ENCODE peak calls at places on chromosomes 3 and 15, in ten cellular contexts. One of them, this sample, is unnamed.
A peak's percentile ranks its signal among the peaks of the same experiment; 100 is the strongest.

GRCh38 chr15:101256756-101257155 is 4.9 kb upstream of the CHSY1 start:
- DNase-seq in kidney epithelial cell: no peak
- DNase-seq in NCI-H774: no peak
- DNase-seq in nephron progenitor cell: no peak
- DNase-seq in activated CD8-positive, alpha-beta memory T cell treated with anti-CD3 and anti-CD28 coated beads, Interleukin-2, amount 50 U/mL, for 48 hours: no peak
- DNase-seq in dorsolateral prefrontal cortex: no peak
- DNase-seq in stimulated activated CD8-positive, alpha-beta memory T cell treated with anti-CD3 and anti-CD28 coated beads, Interleukin-4, amount 100 ng/mL, for 4 hours: no peak
- DNase-seq in NCI-H1092: no peak
- DNase-seq in stimulated activated CD4-positive, alpha-beta T cell treated with anti-CD3 and anti-CD28 coated beads, Interleukin-4, amount 100 ng/mL, for 24 hours: no peak
- DNase-seq in mucosa of descending colon: no peak
- DNase-seq in this sample: no peak

GRCh38 chr15:77030042-77030927 is 35.4 kb downstream of the PSTPIP1 start:
- DNase-seq in kidney epithelial cell: no peak
- DNase-seq in NCI-H774: no peak
- DNase-seq in nephron progenitor cell: peak; percentile 59
- DNase-seq in activated CD8-positive, alpha-beta memory T cell treated with anti-CD3 and anti-CD28 coated beads, Interleukin-2, amount 50 U/mL, for 48 hours: peak; percentile 46
- DNase-seq in dorsolateral prefrontal cortex: peak; percentile 45
- DNase-seq in stimulated activated CD8-positive, alpha-beta memory T cell treated with anti-CD3 and anti-CD28 coated beads, Interleukin-4, amount 100 ng/mL, for 4 hours: no peak
- DNase-seq in NCI-H1092: no peak
- DNase-seq in stimulated activated CD4-positive, alpha-beta T cell treated with anti-CD3 and anti-CD28 coated beads, Interleukin-4, amount 100 ng/mL, for 24 hours: peak; percentile 2
- DNase-seq in mucosa of descending colon: peak; percentile 45
- DNase-seq in this sample: no peak

GRCh38 chr3:159418571-159419526 is 569.8 kb upstream of the IL12A start:
- DNase-seq in kidney epithelial cell: peak; percentile 41
- DNase-seq in NCI-H774: no peak
- DNase-seq in nephron progenitor cell: no peak
- DNase-seq in activated CD8-positive, alpha-beta memory T cell treated with anti-CD3 and anti-CD28 coated beads, Interleukin-2, amount 50 U/mL, for 48 hours: no peak
- DNase-seq in dorsolateral prefrontal cortex: no peak
- DNase-seq in stimulated activated CD8-positive, alpha-beta memory T cell treated with anti-CD3 and anti-CD28 coated beads, Interleukin-4, amount 100 ng/mL, for 4 hours: no peak
- DNase-seq in NCI-H1092: no peak
- DNase-seq in stimulated activated CD4-positive, alpha-beta T cell treated with anti-CD3 and anti-CD28 coated beads, Interleukin-4, amount 100 ng/mL, for 24 hours: no peak
- DNase-seq in mucosa of descending colon: no peak
- DNase-seq in this sample: no peak

GRCh38 chr3:64355473-64355872 is 130.2 kb upstream of the PRICKLE2 start:
- DNase-seq in kidney epithelial cell: no peak
- DNase-seq in NCI-H774: no peak
- DNase-seq in nephron progenitor cell: no peak
- DNase-seq in activated CD8-positive, alpha-beta memory T cell treated with anti-CD3 and anti-CD28 coated beads, Interleukin-2, amount 50 U/mL, for 48 hours: no peak
- DNase-seq in dorsolateral prefrontal cortex: no peak
- DNase-seq in stimulated activated CD8-positive, alpha-beta memory T cell treated with anti-CD3 and anti-CD28 coated beads, Interleukin-4, amount 100 ng/mL, for 4 hours: no peak
- DNase-seq in NCI-H1092: no peak
- DNase-seq in stimulated activated CD4-positive, alpha-beta T cell treated with anti-CD3 and anti-CD28 coated beads, Interleukin-4, amount 100 ng/mL, for 24 hours: no peak
- DNase-seq in mucosa of descending colon: no peak
- DNase-seq in this sample: no peak

GRCh38 chr3:127858477-127858876 is 36.2 kb upstream of the MGLL start:
- DNase-seq in kidney epithelial cell: no peak
- DNase-seq in NCI-H774: no peak
- DNase-seq in nephron progenitor cell: no peak
- DNase-seq in activated CD8-positive, alpha-beta memory T cell treated with anti-CD3 and anti-CD28 coated beads, Interleukin-2, amount 50 U/mL, for 48 hours: no peak
- DNase-seq in dorsolateral prefrontal cortex: no peak
- DNase-seq in stimulated activated CD8-positive, alpha-beta memory T cell treated with anti-CD3 and anti-CD28 coated beads, Interleukin-4, amount 100 ng/mL, for 4 hours: no peak
- DNase-seq in NCI-H1092: no peak
- DNase-seq in stimulated activated CD4-positive, alpha-beta T cell treated with anti-CD3 and anti-CD28 coated beads, Interleukin-4, amount 100 ng/mL, for 24 hours: no peak
- DNase-seq in mucosa of descending colon: no peak
- DNase-seq in this sample: no peak

GRCh38 chr3:58464875-58465274 is 27.0 kb upstream of the KCTD6 start:
- DNase-seq in kidney epithelial cell: no peak
- DNase-seq in NCI-H774: no peak
- DNase-seq in nephron progenitor cell: no peak
- DNase-seq in activated CD8-positive, alpha-beta memory T cell treated with anti-CD3 and anti-CD28 coated beads, Interleukin-2, amount 50 U/mL, for 48 hours: no peak
- DNase-seq in dorsolateral prefrontal cortex: no peak
- DNase-seq in stimulated activated CD8-positive, alpha-beta memory T cell treated with anti-CD3 and anti-CD28 coated beads, Interleukin-4, amount 100 ng/mL, for 4 hours: no peak
- DNase-seq in NCI-H1092: no peak
- DNase-seq in stimulated activated CD4-positive, alpha-beta T cell treated with anti-CD3 and anti-CD28 coated beads, Interleukin-4, amount 100 ng/mL, for 24 hours: peak; percentile 16
- DNase-seq in mucosa of descending colon: no peak
- DNase-seq in this sample: no peak

GRCh38 chr15:80175436-80175835 is 22.6 kb downstream of the FAH start:
- DNase-seq in kidney epithelial cell: no peak
- DNase-seq in NCI-H774: no peak
- DNase-seq in nephron progenitor cell: no peak
- DNase-seq in activated CD8-positive, alpha-beta memory T cell treated with anti-CD3 and anti-CD28 coated beads, Interleukin-2, amount 50 U/mL, for 48 hours: no peak
- DNase-seq in dorsolateral prefrontal cortex: no peak
- DNase-seq in stimulated activated CD8-positive, alpha-beta memory T cell treated with anti-CD3 and anti-CD28 coated beads, Interleukin-4, amount 100 ng/mL, for 4 hours: no peak
- DNase-seq in NCI-H1092: no peak
- DNase-seq in stimulated activated CD4-positive, alpha-beta T cell treated with anti-CD3 and anti-CD28 coated beads, Interleukin-4, amount 100 ng/mL, for 24 hours: no peak
- DNase-seq in mucosa of descending colon: no peak
- DNase-seq in this sample: no peak

GRCh38 chr3:109115451-109115850 is 2.5 kb downstream of the MORC1 start:
- DNase-seq in kidney epithelial cell: no peak
- DNase-seq in NCI-H774: no peak
- DNase-seq in nephron progenitor cell: no peak
- DNase-seq in activated CD8-positive, alpha-beta memory T cell treated with anti-CD3 and anti-CD28 coated beads, Interleukin-2, amount 50 U/mL, for 48 hours: no peak
- DNase-seq in dorsolateral prefrontal cortex: no peak
- DNase-seq in stimulated activated CD8-positive, alpha-beta memory T cell treated with anti-CD3 and anti-CD28 coated beads, Interleukin-4, amount 100 ng/mL, for 4 hours: no peak
- DNase-seq in NCI-H1092: no peak
- DNase-seq in stimulated activated CD4-positive, alpha-beta T cell treated with anti-CD3 and anti-CD28 coated beads, Interleukin-4, amount 100 ng/mL, for 24 hours: no peak
- DNase-seq in mucosa of descending colon: no peak
- DNase-seq in this sample: no peak

GRCh38 chr15:48358681-48359152 is 27.5 kb downstream of the DUT start:
- DNase-seq in kidney epithelial cell: no peak
- DNase-seq in NCI-H774: no peak
- DNase-seq in nephron progenitor cell: no peak
- DNase-seq in activated CD8-positive, alpha-beta memory T cell treated with anti-CD3 and anti-CD28 coated beads, Interleukin-2, amount 50 U/mL, for 48 hours: no peak
- DNase-seq in dorsolateral prefrontal cortex: no peak
- DNase-seq in stimulated activated CD8-positive, alpha-beta memory T cell treated with anti-CD3 and anti-CD28 coated beads, Interleukin-4, amount 100 ng/mL, for 4 hours: no peak
- DNase-seq in NCI-H1092: no peak
- DNase-seq in stimulated activated CD4-positive, alpha-beta T cell treated with anti-CD3 and anti-CD28 coated beads, Interleukin-4, amount 100 ng/mL, for 24 hours: no peak
- DNase-seq in mucosa of descending colon: no peak
- DNase-seq in this sample: no peak

GRCh38 chr3:180362081-180362480 is 239.9 kb upstream of the TTC14 start:
- DNase-seq in kidney epithelial cell: no peak
- DNase-seq in NCI-H774: no peak
- DNase-seq in nephron progenitor cell: no peak
- DNase-seq in activated CD8-positive, alpha-beta memory T cell treated with anti-CD3 and anti-CD28 coated beads, Interleukin-2, amount 50 U/mL, for 48 hours: no peak
- DNase-seq in dorsolateral prefrontal cortex: no peak
- DNase-seq in stimulated activated CD8-positive, alpha-beta memory T cell treated with anti-CD3 and anti-CD28 coated beads, Interleukin-4, amount 100 ng/mL, for 4 hours: no peak
- DNase-seq in NCI-H1092: no peak
- DNase-seq in stimulated activated CD4-positive, alpha-beta T cell treated with anti-CD3 and anti-CD28 coated beads, Interleukin-4, amount 100 ng/mL, for 24 hours: no peak
- DNase-seq in mucosa of descending colon: no peak
- DNase-seq in this sample: no peak

GRCh38 chr3:78900879-78901278 is 866.9 kb downstream of the ROBO1 start:
- DNase-seq in kidney epithelial cell: no peak
- DNase-seq in NCI-H774: no peak
- DNase-seq in nephron progenitor cell: no peak
- DNase-seq in activated CD8-positive, alpha-beta memory T cell treated with anti-CD3 and anti-CD28 coated beads, Interleukin-2, amount 50 U/mL, for 48 hours: no peak
- DNase-seq in dorsolateral prefrontal cortex: no peak
- DNase-seq in stimulated activated CD8-positive, alpha-beta memory T cell treated with anti-CD3 and anti-CD28 coated beads, Interleukin-4, amount 100 ng/mL, for 4 hours: no peak
- DNase-seq in NCI-H1092: no peak
- DNase-seq in stimulated activated CD4-positive, alpha-beta T cell treated with anti-CD3 and anti-CD28 coated beads, Interleukin-4, amount 100 ng/mL, for 24 hours: no peak
- DNase-seq in mucosa of descending colon: no peak
- DNase-seq in this sample: no peak

GRCh38 chr15:58724471-58724870 is 25.0 kb downstream of the ADAM10 start:
- DNase-seq in kidney epithelial cell: no peak
- DNase-seq in NCI-H774: no peak
- DNase-seq in nephron progenitor cell: no peak
- DNase-seq in activated CD8-positive, alpha-beta memory T cell treated with anti-CD3 and anti-CD28 coated beads, Interleukin-2, amount 50 U/mL, for 48 hours: no peak
- DNase-seq in dorsolateral prefrontal cortex: no peak
- DNase-seq in stimulated activated CD8-positive, alpha-beta memory T cell treated with anti-CD3 and anti-CD28 coated beads, Interleukin-4, amount 100 ng/mL, for 4 hours: no peak
- DNase-seq in NCI-H1092: no peak
- DNase-seq in stimulated activated CD4-positive, alpha-beta T cell treated with anti-CD3 and anti-CD28 coated beads, Interleukin-4, amount 100 ng/mL, for 24 hours: no peak
- DNase-seq in mucosa of descending colon: no peak
- DNase-seq in this sample: peak; percentile 2

GRCh38 chr3:186930143-186930638 is at the start of gene ST6GAL1:
- DNase-seq in kidney epithelial cell: no peak
- DNase-seq in NCI-H774: no peak
- DNase-seq in nephron progenitor cell: peak; percentile 79
- DNase-seq in activated CD8-positive, alpha-beta memory T cell treated with anti-CD3 and anti-CD28 coated beads, Interleukin-2, amount 50 U/mL, for 48 hours: peak; percentile 87
- DNase-seq in dorsolateral prefrontal cortex: peak; percentile 66
- DNase-seq in stimulated activated CD8-positive, alpha-beta memory T cell treated with anti-CD3 and anti-CD28 coated beads, Interleukin-4, amount 100 ng/mL, for 4 hours: peak; percentile 50
- DNase-seq in NCI-H1092: no peak
- DNase-seq in stimulated activated CD4-positive, alpha-beta T cell treated with anti-CD3 and anti-CD28 coated beads, Interleukin-4, amount 100 ng/mL, for 24 hours: peak; percentile 70
- DNase-seq in mucosa of descending colon: peak; percentile 79
- DNase-seq in this sample: no peak

GRCh38 chr3:41167722-41168497 is 31.4 kb upstream of the CTNNB1 start:
- DNase-seq in kidney epithelial cell: no peak
- DNase-seq in NCI-H774: no peak
- DNase-seq in nephron progenitor cell: no peak
- DNase-seq in activated CD8-positive, alpha-beta memory T cell treated with anti-CD3 and anti-CD28 coated beads, Interleukin-2, amount 50 U/mL, for 48 hours: no peak
- DNase-seq in dorsolateral prefrontal cortex: no peak
- DNase-seq in stimulated activated CD8-positive, alpha-beta memory T cell treated with anti-CD3 and anti-CD28 coated beads, Interleukin-4, amount 100 ng/mL, for 4 hours: no peak
- DNase-seq in NCI-H1092: no peak
- DNase-seq in stimulated activated CD4-positive, alpha-beta T cell treated with anti-CD3 and anti-CD28 coated beads, Interleukin-4, amount 100 ng/mL, for 24 hours: no peak
- DNase-seq in mucosa of descending colon: no peak
- DNase-seq in this sample: no peak

GRCh38 chr3:129618186-129618820 is 11.8 kb upstream of the PLXND1 start:
- DNase-seq in kidney epithelial cell: no peak
- DNase-seq in NCI-H774: no peak
- DNase-seq in nephron progenitor cell: no peak
- DNase-seq in activated CD8-positive, alpha-beta memory T cell treated with anti-CD3 and anti-CD28 coated beads, Interleukin-2, amount 50 U/mL, for 48 hours: no peak
- DNase-seq in dorsolateral prefrontal cortex: no peak
- DNase-seq in stimulated activated CD8-positive, alpha-beta memory T cell treated with anti-CD3 and anti-CD28 coated beads, Interleukin-4, amount 100 ng/mL, for 4 hours: no peak
- DNase-seq in NCI-H1092: no peak
- DNase-seq in stimulated activated CD4-positive, alpha-beta T cell treated with anti-CD3 and anti-CD28 coated beads, Interleukin-4, amount 100 ng/mL, for 24 hours: no peak
- DNase-seq in mucosa of descending colon: peak; percentile 4
- DNase-seq in this sample: no peak

GRCh38 chr15:31488437-31489204 is 162.0 kb downstream of the KLF13 start:
- DNase-seq in kidney epithelial cell: peak; percentile 41
- DNase-seq in NCI-H774: peak; percentile 47
- DNase-seq in nephron progenitor cell: peak; percentile 46
- DNase-seq in activated CD8-positive, alpha-beta memory T cell treated with anti-CD3 and anti-CD28 coated beads, Interleukin-2, amount 50 U/mL, for 48 hours: peak; percentile 61
- DNase-seq in dorsolateral prefrontal cortex: no peak
- DNase-seq in stimulated activated CD8-positive, alpha-beta memory T cell treated with anti-CD3 and anti-CD28 coated beads, Interleukin-4, amount 100 ng/mL, for 4 hours: no peak
- DNase-seq in NCI-H1092: peak; percentile 31
- DNase-seq in stimulated activated CD4-positive, alpha-beta T cell treated with anti-CD3 and anti-CD28 coated beads, Interleukin-4, amount 100 ng/mL, for 24 hours: peak; percentile 46
- DNase-seq in mucosa of descending colon: peak; percentile 72
- DNase-seq in this sample: peak; percentile 51

GRCh38 chr3:37183976-37184375 is 9.6 kb upstream of the LRRFIP2 start:
- DNase-seq in kidney epithelial cell: no peak
- DNase-seq in NCI-H774: no peak
- DNase-seq in nephron progenitor cell: no peak
- DNase-seq in activated CD8-positive, alpha-beta memory T cell treated with anti-CD3 and anti-CD28 coated beads, Interleukin-2, amount 50 U/mL, for 48 hours: no peak
- DNase-seq in dorsolateral prefrontal cortex: no peak
- DNase-seq in stimulated activated CD8-positive, alpha-beta memory T cell treated with anti-CD3 and anti-CD28 coated beads, Interleukin-4, amount 100 ng/mL, for 4 hours: no peak
- DNase-seq in NCI-H1092: no peak
- DNase-seq in stimulated activated CD4-positive, alpha-beta T cell treated with anti-CD3 and anti-CD28 coated beads, Interleukin-4, amount 100 ng/mL, for 24 hours: no peak
- DNase-seq in mucosa of descending colon: no peak
- DNase-seq in this sample: no peak

GRCh38 chr15:28974142-28974541 is 88.4 kb downstream of the APBA2 start:
- DNase-seq in kidney epithelial cell: no peak
- DNase-seq in NCI-H774: no peak
- DNase-seq in nephron progenitor cell: no peak
- DNase-seq in activated CD8-positive, alpha-beta memory T cell treated with anti-CD3 and anti-CD28 coated beads, Interleukin-2, amount 50 U/mL, for 48 hours: no peak
- DNase-seq in dorsolateral prefrontal cortex: no peak
- DNase-seq in stimulated activated CD8-positive, alpha-beta memory T cell treated with anti-CD3 and anti-CD28 coated beads, Interleukin-4, amount 100 ng/mL, for 4 hours: peak; percentile 41
- DNase-seq in NCI-H1092: no peak
- DNase-seq in stimulated activated CD4-positive, alpha-beta T cell treated with anti-CD3 and anti-CD28 coated beads, Interleukin-4, amount 100 ng/mL, for 24 hours: no peak
- DNase-seq in mucosa of descending colon: no peak
- DNase-seq in this sample: no peak

GRCh38 chr15:67406257-67406861 is 114.6 kb upstream of the C15orf61 start:
- DNase-seq in kidney epithelial cell: no peak
- DNase-seq in NCI-H774: no peak
- DNase-seq in nephron progenitor cell: no peak
- DNase-seq in activated CD8-positive, alpha-beta memory T cell treated with anti-CD3 and anti-CD28 coated beads, Interleukin-2, amount 50 U/mL, for 48 hours: no peak
- DNase-seq in dorsolateral prefrontal cortex: no peak
- DNase-seq in stimulated activated CD8-positive, alpha-beta memory T cell treated with anti-CD3 and anti-CD28 coated beads, Interleukin-4, amount 100 ng/mL, for 4 hours: no peak
- DNase-seq in NCI-H1092: no peak
- DNase-seq in stimulated activated CD4-positive, alpha-beta T cell treated with anti-CD3 and anti-CD28 coated beads, Interleukin-4, amount 100 ng/mL, for 24 hours: no peak
- DNase-seq in mucosa of descending colon: no peak
- DNase-seq in this sample: no peak

GRCh38 chr15:91862891-91863520 is 9.5 kb downstream of the SLCO3A1 start:
- DNase-seq in kidney epithelial cell: no peak
- DNase-seq in NCI-H774: no peak
- DNase-seq in nephron progenitor cell: no peak
- DNase-seq in activated CD8-positive, alpha-beta memory T cell treated with anti-CD3 and anti-CD28 coated beads, Interleukin-2, amount 50 U/mL, for 48 hours: no peak
- DNase-seq in dorsolateral prefrontal cortex: no peak
- DNase-seq in stimulated activated CD8-positive, alpha-beta memory T cell treated with anti-CD3 and anti-CD28 coated beads, Interleukin-4, amount 100 ng/mL, for 4 hours: no peak
- DNase-seq in NCI-H1092: no peak
- DNase-seq in stimulated activated CD4-positive, alpha-beta T cell treated with anti-CD3 and anti-CD28 coated beads, Interleukin-4, amount 100 ng/mL, for 24 hours: no peak
- DNase-seq in mucosa of descending colon: no peak
- DNase-seq in this sample: no peak

GRCh38 chr3:144942093-144942492 is 970.5 kb downstream of the DIPK2A start:
- DNase-seq in kidney epithelial cell: no peak
- DNase-seq in NCI-H774: no peak
- DNase-seq in nephron progenitor cell: no peak
- DNase-seq in activated CD8-positive, alpha-beta memory T cell treated with anti-CD3 and anti-CD28 coated beads, Interleukin-2, amount 50 U/mL, for 48 hours: no peak
- DNase-seq in dorsolateral prefrontal cortex: no peak
- DNase-seq in stimulated activated CD8-positive, alpha-beta memory T cell treated with anti-CD3 and anti-CD28 coated beads, Interleukin-4, amount 100 ng/mL, for 4 hours: no peak
- DNase-seq in NCI-H1092: no peak
- DNase-seq in stimulated activated CD4-positive, alpha-beta T cell treated with anti-CD3 and anti-CD28 coated beads, Interleukin-4, amount 100 ng/mL, for 24 hours: no peak
- DNase-seq in mucosa of descending colon: no peak
- DNase-seq in this sample: no peak

GRCh38 chr15:38038659-38039442 is 104.4 kb downstream of the TMCO5A start:
- DNase-seq in kidney epithelial cell: no peak
- DNase-seq in NCI-H774: no peak
- DNase-seq in nephron progenitor cell: no peak
- DNase-seq in activated CD8-positive, alpha-beta memory T cell treated with anti-CD3 and anti-CD28 coated beads, Interleukin-2, amount 50 U/mL, for 48 hours: no peak
- DNase-seq in dorsolateral prefrontal cortex: no peak
- DNase-seq in stimulated activated CD8-positive, alpha-beta memory T cell treated with anti-CD3 and anti-CD28 coated beads, Interleukin-4, amount 100 ng/mL, for 4 hours: no peak
- DNase-seq in NCI-H1092: no peak
- DNase-seq in stimulated activated CD4-positive, alpha-beta T cell treated with anti-CD3 and anti-CD28 coated beads, Interleukin-4, amount 100 ng/mL, for 24 hours: no peak
- DNase-seq in mucosa of descending colon: no peak
- DNase-seq in this sample: no peak

GRCh38 chr15:28191832-28192231 is 92.7 kb upstream of the OCA2 start:
- DNase-seq in kidney epithelial cell: peak; percentile 71
- DNase-seq in NCI-H774: no peak
- DNase-seq in nephron progenitor cell: peak; percentile 50
- DNase-seq in activated CD8-positive, alpha-beta memory T cell treated with anti-CD3 and anti-CD28 coated beads, Interleukin-2, amount 50 U/mL, for 48 hours: no peak
- DNase-seq in dorsolateral prefrontal cortex: peak; percentile 75
- DNase-seq in stimulated activated CD8-positive, alpha-beta memory T cell treated with anti-CD3 and anti-CD28 coated beads, Interleukin-4, amount 100 ng/mL, for 4 hours: no peak
- DNase-seq in NCI-H1092: peak; percentile 19
- DNase-seq in stimulated activated CD4-positive, alpha-beta T cell treated with anti-CD3 and anti-CD28 coated beads, Interleukin-4, amount 100 ng/mL, for 24 hours: no peak
- DNase-seq in mucosa of descending colon: peak; percentile 26
- DNase-seq in this sample: no peak

GRCh38 chr15:93983501-93983900 is 247.9 kb upstream of the MCTP2 start:
- DNase-seq in kidney epithelial cell: no peak
- DNase-seq in NCI-H774: no peak
- DNase-seq in nephron progenitor cell: no peak
- DNase-seq in activated CD8-positive, alpha-beta memory T cell treated with anti-CD3 and anti-CD28 coated beads, Interleukin-2, amount 50 U/mL, for 48 hours: no peak
- DNase-seq in dorsolateral prefrontal cortex: no peak
- DNase-seq in stimulated activated CD8-positive, alpha-beta memory T cell treated with anti-CD3 and anti-CD28 coated beads, Interleukin-4, amount 100 ng/mL, for 4 hours: no peak
- DNase-seq in NCI-H1092: no peak
- DNase-seq in stimulated activated CD4-positive, alpha-beta T cell treated with anti-CD3 and anti-CD28 coated beads, Interleukin-4, amount 100 ng/mL, for 24 hours: no peak
- DNase-seq in mucosa of descending colon: no peak
- DNase-seq in this sample: no peak

GRCh38 chr3:52439426-52440248 is 5.3 kb downstream of the SEMA3G start:
- DNase-seq in kidney epithelial cell: no peak
- DNase-seq in NCI-H774: no peak
- DNase-seq in nephron progenitor cell: no peak
- DNase-seq in activated CD8-positive, alpha-beta memory T cell treated with anti-CD3 and anti-CD28 coated beads, Interleukin-2, amount 50 U/mL, for 48 hours: no peak
- DNase-seq in dorsolateral prefrontal cortex: peak; percentile 31
- DNase-seq in stimulated activated CD8-positive, alpha-beta memory T cell treated with anti-CD3 and anti-CD28 coated beads, Interleukin-4, amount 100 ng/mL, for 4 hours: no peak
- DNase-seq in NCI-H1092: no peak
- DNase-seq in stimulated activated CD4-positive, alpha-beta T cell treated with anti-CD3 and anti-CD28 coated beads, Interleukin-4, amount 100 ng/mL, for 24 hours: no peak
- DNase-seq in mucosa of descending colon: no peak
- DNase-seq in this sample: no peak

This sample was measured in NCI-H345.